ENCODE peak calls at places on chromosomes 12 and 14, in seven cellular contexts. Y is psoas muscle, U is tibial artery, I is nephron progenitor cell, Z is AG04450, S is WTC11, L is AG09319. M is an unnamed sample.
A peak's percentile ranks its signal among the peaks of the same experiment; 100 is the strongest.

GRCh38 chr12:8860165-8860961 is 37.9 kb downstream of the A2ML1 start:
- DNase-seq in I (peak; percentile 10), S (peak; percentile 64), U (peak; percentile 33), Z (no peak), Y (peak; percentile 63), L (peak; percentile 15), M (peak; percentile 58)

GRCh38 chr14:67461341-67461985 is 27.1 kb downstream of the TMEM229B start:
- DNase-seq in S (no peak), L (no peak), I (no peak), Y (no peak), U (no peak), Z (no peak), M (no peak)

GRCh38 chr12:80232873-80233272 is 133.5 kb downstream of the OTOGL start:
- DNase-seq in U (no peak), S (no peak), I (no peak), Z (no peak), Y (no peak), L (no peak), M (no peak)

GRCh38 chr14:99636487-99636886 is 8.4 kb upstream of the HHIPL1 start:
- DNase-seq in Y (no peak), U (no peak), I (no peak), S (no peak), L (no peak), Z (no peak), M (no peak)

GRCh38 chr14:70780396-70781075 is 28.8 kb downstream of the MAP3K9 start:
- DNase-seq in U (peak; percentile 41), Y (no peak), S (no peak), L (no peak), I (no peak), Z (no peak), M (peak; percentile 61)

GRCh38 chr12:120586216-120586615 is 5.0 kb upstream of the POP5 start:
- DNase-seq in L (no peak), U (no peak), Z (no peak), S (no peak), I (no peak), Y (no peak), M (no peak)

GRCh38 chr12:21677622-21678277 is 20.1 kb upstream of the LDHB start:
- DNase-seq in L (no peak), U (no peak), S (no peak), I (no peak), Z (no peak), Y (no peak), M (no peak)

GRCh38 chr14:24079521-24080141 is 8.3 kb downstream of the CPNE6 start:
- DNase-seq in U (no peak), L (no peak), I (peak; percentile 50), Y (no peak), S (peak; percentile 65), Z (no peak), M (no peak)

GRCh38 chr14:49892301-49892635 is 614 bp upstream of the ARF6 start:
- DNase-seq in Z (peak; percentile 57), Y (no peak), I (no peak), U (peak; percentile 65), S (no peak), L (peak; percentile 58), M (peak; percentile 63)

GRCh38 chr12:64039285-64039871 is 182.7 kb downstream of the KICS2 start:
- DNase-seq in Z (peak; percentile 23), I (no peak), U (no peak), S (no peak), L (peak; percentile 36), Y (no peak), M (no peak)
- TF ChIP-seq CTCF in Z (peak; percentile 14), I (no peak), U (no peak), S (no peak), L (no peak), Y (no peak), M (no peak)

DNA sequence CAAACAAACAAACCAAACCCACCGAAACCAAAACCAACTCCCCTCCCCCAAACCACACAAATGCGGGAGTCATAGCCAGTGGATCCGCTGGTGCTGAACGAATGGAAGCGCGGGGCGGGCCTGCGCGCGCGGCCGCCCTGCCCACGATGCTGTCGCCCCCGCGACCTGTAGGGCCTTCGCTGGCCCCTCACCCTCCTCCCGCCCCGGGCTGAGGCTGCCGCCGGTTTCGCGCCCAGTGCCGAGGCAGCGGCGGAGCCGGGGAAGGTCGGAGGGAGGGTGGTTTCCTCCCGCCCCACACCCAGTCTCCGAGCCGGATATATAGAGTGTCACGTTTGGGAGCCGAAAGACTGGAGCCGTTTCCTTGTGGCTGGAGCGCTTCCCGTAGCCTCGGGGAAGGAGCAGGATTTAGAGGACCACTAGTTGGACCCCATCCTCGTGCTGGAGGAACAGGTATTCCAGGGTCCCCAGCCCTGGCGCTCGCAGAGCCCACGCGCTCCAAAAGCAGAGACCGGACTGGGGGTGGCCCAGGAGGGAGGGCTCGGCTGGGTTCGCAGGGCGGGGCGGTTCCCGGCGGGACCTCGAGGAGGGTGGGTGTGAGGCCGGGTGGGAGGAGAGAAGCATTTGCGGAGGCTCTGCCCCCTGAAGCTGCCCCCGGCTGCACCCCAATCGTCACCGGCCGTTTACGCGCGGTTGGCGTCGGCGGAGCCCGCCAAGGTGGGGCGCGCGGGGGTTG is at the start of gene FAR2:
- DNase-seq in U (no peak), Z (no peak), I (peak; percentile 58), S (peak; percentile 58), Y (peak; percentile 67), L (no peak), M (peak; percentile 51)
- TF ChIP-seq CTCF in U (no peak), Z (no peak), I (no peak), S (no peak), Y (no peak), L (no peak), M (no peak)

DNA sequence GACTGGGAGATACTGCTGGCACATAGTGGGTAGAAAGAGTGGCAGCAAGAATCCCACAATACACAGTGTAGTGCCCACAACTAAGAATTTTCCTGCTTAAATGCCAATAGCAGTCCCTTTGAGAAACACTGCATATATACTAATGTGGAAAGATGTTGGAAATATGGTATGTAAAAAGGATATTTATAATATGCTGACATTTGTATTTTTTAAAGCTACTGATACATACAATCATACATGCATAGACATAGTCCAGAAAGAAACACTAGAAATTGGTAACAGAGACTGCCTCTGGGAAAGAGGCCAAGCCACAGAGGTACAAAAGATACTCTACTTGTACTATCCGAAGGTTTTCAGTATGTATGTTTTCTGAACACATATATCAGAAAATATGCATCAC is 30.3 kb downstream of the TRIP11 start:
- DNase-seq in Z (no peak), S (no peak), Y (no peak), L (no peak), U (no peak), I (no peak), M (no peak)
- TF ChIP-seq CTCF in Z (no peak), S (no peak), Y (no peak), L (no peak), U (no peak), I (no peak), M (no peak)

GRCh38 chr12:49225551-49226166 is 36.8 kb upstream of the TUBA1A start:
- DNase-seq in L (no peak), U (no peak), I (no peak), S (no peak), Z (no peak), Y (no peak), M (no peak)
- TF ChIP-seq CTCF in L (no peak), U (no peak), I (no peak), S (no peak), Z (peak; percentile 25), Y (peak; percentile 11), M (peak; percentile 16)

DNA sequence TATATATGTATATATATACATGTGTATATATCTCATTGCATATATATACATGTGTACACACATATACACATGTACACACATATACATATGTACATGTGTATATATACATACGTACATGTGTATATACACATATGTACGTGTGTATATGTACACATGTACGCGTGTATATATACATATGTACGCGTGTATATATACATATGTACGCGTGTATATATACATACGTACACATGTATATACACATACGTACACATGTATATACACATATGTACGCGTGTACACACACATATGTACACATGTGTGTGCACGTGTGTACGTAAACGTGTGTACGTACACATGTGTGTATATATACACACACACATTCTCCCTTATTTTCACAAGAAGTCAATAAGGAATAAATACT is 141.6 kb upstream of the TMCC3 start:
- DNase-seq in S (no peak), L (no peak), I (no peak), Z (no peak), Y (no peak), U (no peak), M (no peak)
- TF ChIP-seq CTCF in S (no peak), L (no peak), I (no peak), Z (no peak), Y (no peak), U (no peak), M (no peak)

GRCh38 chr12:124393831-124394230 is 98.9 kb downstream of the RFLNA start:
- DNase-seq in U (no peak), Z (no peak), S (no peak), L (no peak), I (no peak), Y (no peak), M (no peak)

GRCh38 chr12:124396544-124397398 is 101.9 kb downstream of the RFLNA start:
- DNase-seq in S (no peak), Y (no peak), I (no peak), Z (no peak), U (peak; percentile 54), L (no peak), M (no peak)

GRCh38 chr12:124395986-124396385 is 101.1 kb downstream of the RFLNA start:
- DNase-seq in U (no peak), I (no peak), S (no peak), L (no peak), Y (no peak), Z (no peak), M (no peak)

GRCh38 chr12:124394462-124395128 is 99.7 kb downstream of the RFLNA start:
- DNase-seq in Z (no peak), Y (no peak), I (no peak), U (no peak), S (no peak), L (no peak), M (no peak)

DNA sequence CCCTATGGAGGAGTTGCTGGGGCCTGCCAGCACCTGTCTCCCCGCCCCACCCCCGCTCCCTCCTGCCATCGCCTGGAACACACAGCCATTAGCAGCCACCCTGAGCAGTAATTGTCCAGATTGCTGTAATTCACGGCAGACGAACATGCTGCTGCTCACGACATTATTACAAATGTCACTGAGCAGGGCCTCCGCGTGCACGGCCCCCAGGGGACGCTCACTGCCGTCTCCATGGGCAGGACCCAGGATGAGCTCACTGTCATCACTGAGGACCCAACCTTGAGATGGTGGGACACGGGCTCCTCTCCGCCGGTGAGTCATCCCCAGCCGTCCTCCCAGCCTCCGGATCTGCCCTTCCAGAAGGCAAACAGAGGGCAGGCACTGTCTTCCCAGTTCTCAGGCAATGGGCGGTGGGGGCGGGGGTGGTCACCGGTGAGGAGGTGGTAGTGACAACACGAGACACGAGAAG is 100.4 kb downstream of the RFLNA start:
- DNase-seq in I (no peak), L (no peak), S (no peak), Y (no peak), U (no peak), Z (no peak), M (no peak)
- TF ChIP-seq CTCF in I (no peak), L (no peak), S (no peak), Y (no peak), U (no peak), Z (no peak), M (no peak)